ENCODE peak calls at places on chromosomes 2 and 18, in nine cellular contexts. One of them, this sample, is unnamed.

GRCh38 chr2:11921030-11921583 is 174.7 kb downstream of the LPIN1 start:
- DNase-seq in progenitor cell of endocrine pancreas: no peak
- DNase-seq in psoas muscle: no peak
- DNase-seq in fibroblast of mammary gland: no peak
- DNase-seq in prostate gland: no peak
- DNase-seq in esophagus muscularis mucosa: no peak
- DNase-seq in A549: no peak
- DNase-seq in HepG2: no peak
- DNase-seq in Panc1: no peak
- DNase-seq in this sample: no peak

GRCh38 chr2:177640423-177640822 is 247.8 kb downstream of the AGPS start:
- DNase-seq in fibroblast of mammary gland: no peak
- DNase-seq in esophagus muscularis mucosa: no peak
- DNase-seq in prostate gland: no peak
- DNase-seq in psoas muscle: no peak
- DNase-seq in HepG2: no peak
- DNase-seq in progenitor cell of endocrine pancreas: no peak
- DNase-seq in Panc1: no peak
- DNase-seq in A549: no peak
- DNase-seq in this sample: no peak

GRCh38 chr2:181174880-181175590 is 194.6 kb downstream of the UBE2E3 start:
- DNase-seq in HepG2: no peak
- DNase-seq in esophagus muscularis mucosa: no peak
- DNase-seq in progenitor cell of endocrine pancreas: no peak
- DNase-seq in A549: no peak
- DNase-seq in psoas muscle: no peak
- DNase-seq in fibroblast of mammary gland: peak; percentile 31
- DNase-seq in Panc1: no peak
- DNase-seq in prostate gland: no peak
- DNase-seq in this sample: no peak

GRCh38 chr2:189088566-189089225 is 90.9 kb downstream of the COL5A2 start:
- DNase-seq in Panc1: no peak
- DNase-seq in A549: no peak
- DNase-seq in psoas muscle: no peak
- DNase-seq in prostate gland: no peak
- DNase-seq in fibroblast of mammary gland: no peak
- DNase-seq in progenitor cell of endocrine pancreas: no peak
- DNase-seq in HepG2: no peak
- DNase-seq in esophagus muscularis mucosa: no peak
- DNase-seq in this sample: no peak

GRCh38 chr18:44852818-44853217 is 172.1 kb downstream of the SETBP1 start:
- DNase-seq in prostate gland: no peak
- DNase-seq in esophagus muscularis mucosa: no peak
- DNase-seq in HepG2: no peak
- DNase-seq in Panc1: no peak
- DNase-seq in A549: no peak
- DNase-seq in fibroblast of mammary gland: no peak
- DNase-seq in progenitor cell of endocrine pancreas: no peak
- DNase-seq in psoas muscle: no peak
- DNase-seq in this sample: no peak

GRCh38 chr2:66446178-66446860 is 11.4 kb downstream of the MEIS1 start:
- DNase-seq in Panc1: no peak
- DNase-seq in HepG2: no peak
- DNase-seq in psoas muscle: peak; percentile 72
- DNase-seq in A549: no peak
- DNase-seq in fibroblast of mammary gland: peak; percentile 76
- DNase-seq in esophagus muscularis mucosa: no peak
- DNase-seq in progenitor cell of endocrine pancreas: no peak
- DNase-seq in prostate gland: no peak
- DNase-seq in this sample: no peak

GRCh38 chr18:55221577-55221976 is 262.3 kb upstream of the CCDC68 start:
- DNase-seq in esophagus muscularis mucosa: no peak
- DNase-seq in prostate gland: no peak
- DNase-seq in progenitor cell of endocrine pancreas: no peak
- DNase-seq in fibroblast of mammary gland: no peak
- DNase-seq in psoas muscle: no peak
- DNase-seq in A549: no peak
- DNase-seq in Panc1: no peak
- DNase-seq in HepG2: no peak
- DNase-seq in this sample: no peak

GRCh38 chr2:52115750-52116149 is 1083.8 kb upstream of the NRXN1 start:
- DNase-seq in prostate gland: no peak
- DNase-seq in HepG2: no peak
- DNase-seq in progenitor cell of endocrine pancreas: no peak
- DNase-seq in psoas muscle: no peak
- DNase-seq in esophagus muscularis mucosa: no peak
- DNase-seq in A549: no peak
- DNase-seq in fibroblast of mammary gland: no peak
- DNase-seq in Panc1: no peak
- DNase-seq in this sample: no peak

GRCh38 chr2:156456616-156457015 is 20.4 kb downstream of the GPD2 start:
- DNase-seq in psoas muscle: no peak
- DNase-seq in prostate gland: no peak
- DNase-seq in A549: no peak
- DNase-seq in progenitor cell of endocrine pancreas: no peak
- DNase-seq in fibroblast of mammary gland: peak; percentile 92
- DNase-seq in HepG2: no peak
- DNase-seq in Panc1: no peak
- DNase-seq in esophagus muscularis mucosa: no peak
- DNase-seq in this sample: no peak

GRCh38 chr2:197952540-197953202 is 148.3 kb downstream of the PLCL1 start:
- DNase-seq in prostate gland: no peak
- DNase-seq in esophagus muscularis mucosa: no peak
- DNase-seq in psoas muscle: no peak
- DNase-seq in progenitor cell of endocrine pancreas: no peak
- DNase-seq in HepG2: no peak
- DNase-seq in A549: no peak
- DNase-seq in Panc1: no peak
- DNase-seq in fibroblast of mammary gland: peak; percentile 33
- DNase-seq in this sample: no peak

GRCh38 chr2:18455256-18455862 is 105.1 kb downstream of the RDH14 start:
- DNase-seq in Panc1: no peak
- DNase-seq in esophagus muscularis mucosa: no peak
- DNase-seq in progenitor cell of endocrine pancreas: peak; percentile 11
- DNase-seq in fibroblast of mammary gland: peak; percentile 93
- DNase-seq in HepG2: peak; percentile 13
- DNase-seq in prostate gland: no peak
- DNase-seq in psoas muscle: peak; percentile 59
- DNase-seq in A549: peak; percentile 5
- DNase-seq in this sample: no peak

GRCh38 chr2:73986085-73986680 is 1.5 kb downstream of the TET3 start:
- DNase-seq in prostate gland: no peak
- DNase-seq in fibroblast of mammary gland: no peak
- DNase-seq in progenitor cell of endocrine pancreas: no peak
- DNase-seq in psoas muscle: no peak
- DNase-seq in HepG2: no peak
- DNase-seq in Panc1: no peak
- DNase-seq in esophagus muscularis mucosa: no peak
- DNase-seq in A549: no peak
- DNase-seq in this sample: no peak

GRCh38 chr2:218022131-218022850 is 19.5 kb upstream of the TNS1 start:
- DNase-seq in esophagus muscularis mucosa: no peak
- DNase-seq in HepG2: no peak
- DNase-seq in A549: no peak
- DNase-seq in prostate gland: no peak
- DNase-seq in Panc1: no peak
- DNase-seq in progenitor cell of endocrine pancreas: no peak
- DNase-seq in psoas muscle: no peak
- DNase-seq in fibroblast of mammary gland: no peak
- DNase-seq in this sample: no peak

GRCh38 chr18:37484893-37485834 is 80.4 kb downstream of the CELF4 start:
- DNase-seq in Panc1: no peak
- DNase-seq in prostate gland: no peak
- DNase-seq in progenitor cell of endocrine pancreas: peak; percentile 39
- DNase-seq in psoas muscle: no peak
- DNase-seq in HepG2: no peak
- DNase-seq in fibroblast of mammary gland: peak; percentile 14
- DNase-seq in A549: peak; percentile 47
- DNase-seq in esophagus muscularis mucosa: no peak
- DNase-seq in this sample: peak; percentile 35

GRCh38 chr2:156435392-156435724 is 821 bp upstream of the GPD2 start:
- DNase-seq in esophagus muscularis mucosa: no peak
- DNase-seq in psoas muscle: no peak
- DNase-seq in progenitor cell of endocrine pancreas: no peak
- DNase-seq in Panc1: no peak
- DNase-seq in prostate gland: no peak
- DNase-seq in A549: no peak
- DNase-seq in fibroblast of mammary gland: no peak
- DNase-seq in HepG2: no peak
- DNase-seq in this sample: no peak

GRCh38 chr18:7325126-7325430 is 94.2 kb downstream of the LRRC30 start:
- DNase-seq in HepG2: no peak
- DNase-seq in fibroblast of mammary gland: no peak
- DNase-seq in Panc1: no peak
- DNase-seq in psoas muscle: no peak
- DNase-seq in A549: no peak
- DNase-seq in progenitor cell of endocrine pancreas: no peak
- DNase-seq in esophagus muscularis mucosa: no peak
- DNase-seq in prostate gland: no peak
- DNase-seq in this sample: no peak

GRCh38 chr2:23513881-23514793 is 129.2 kb downstream of the KLHL29 start:
- DNase-seq in fibroblast of mammary gland: no peak
- DNase-seq in progenitor cell of endocrine pancreas: no peak
- DNase-seq in A549: no peak
- DNase-seq in prostate gland: peak; percentile 38
- DNase-seq in HepG2: no peak
- DNase-seq in esophagus muscularis mucosa: no peak
- DNase-seq in Panc1: no peak
- DNase-seq in psoas muscle: no peak
- DNase-seq in this sample: no peak

GRCh38 chr2:188765522-188765921 is 208.7 kb upstream of the COL3A1 start:
- DNase-seq in esophagus muscularis mucosa: no peak
- DNase-seq in A549: peak; percentile 30
- DNase-seq in fibroblast of mammary gland: peak; percentile 61
- DNase-seq in HepG2: peak; percentile 15
- DNase-seq in psoas muscle: no peak
- DNase-seq in Panc1: no peak
- DNase-seq in prostate gland: no peak
- DNase-seq in progenitor cell of endocrine pancreas: no peak
- DNase-seq in this sample: no peak

GRCh38 chr2:241454837-241455485 is 53.4 kb downstream of the STK25 start:
- DNase-seq in prostate gland: no peak
- DNase-seq in psoas muscle: no peak
- DNase-seq in fibroblast of mammary gland: peak; percentile 17
- DNase-seq in progenitor cell of endocrine pancreas: no peak
- DNase-seq in Panc1: no peak
- DNase-seq in esophagus muscularis mucosa: no peak
- DNase-seq in HepG2: no peak
- DNase-seq in A549: no peak
- DNase-seq in this sample: no peak

GRCh38 chr18:55748227-55748738 is 160.3 kb upstream of the TCF4 start:
- DNase-seq in fibroblast of mammary gland: no peak
- DNase-seq in prostate gland: no peak
- DNase-seq in HepG2: no peak
- DNase-seq in A549: no peak
- DNase-seq in psoas muscle: no peak
- DNase-seq in progenitor cell of endocrine pancreas: no peak
- DNase-seq in Panc1: no peak
- DNase-seq in esophagus muscularis mucosa: no peak
- DNase-seq in this sample: no peak

GRCh38 chr2:231228974-231229373 is 30.5 kb downstream of the ARMC9 start:
- DNase-seq in A549: no peak
- DNase-seq in esophagus muscularis mucosa: no peak
- DNase-seq in fibroblast of mammary gland: no peak
- DNase-seq in HepG2: no peak
- DNase-seq in Panc1: no peak
- DNase-seq in psoas muscle: no peak
- DNase-seq in prostate gland: no peak
- DNase-seq in progenitor cell of endocrine pancreas: no peak
- DNase-seq in this sample: no peak

GRCh38 chr2:113861740-113862139 is 28.1 kb upstream of the ACTR3 start:
- DNase-seq in A549: no peak
- DNase-seq in psoas muscle: no peak
- DNase-seq in esophagus muscularis mucosa: no peak
- DNase-seq in HepG2: no peak
- DNase-seq in Panc1: no peak
- DNase-seq in progenitor cell of endocrine pancreas: no peak
- DNase-seq in fibroblast of mammary gland: no peak
- DNase-seq in prostate gland: no peak
- DNase-seq in this sample: no peak

GRCh38 chr2:31033032-31033431 is 105.2 kb downstream of the GALNT14 start:
- DNase-seq in prostate gland: no peak
- DNase-seq in HepG2: no peak
- DNase-seq in Panc1: no peak
- DNase-seq in A549: no peak
- DNase-seq in esophagus muscularis mucosa: no peak
- DNase-seq in progenitor cell of endocrine pancreas: no peak
- DNase-seq in psoas muscle: no peak
- DNase-seq in fibroblast of mammary gland: no peak
- DNase-seq in this sample: no peak
- TF ChIP-seq CTCF in prostate gland: no peak
- TF ChIP-seq CTCF in HepG2: no peak
- TF ChIP-seq CTCF in Panc1: no peak
- TF ChIP-seq CTCF in A549: no peak
- TF ChIP-seq CTCF in esophagus muscularis mucosa: no peak
- TF ChIP-seq CTCF in progenitor cell of endocrine pancreas: peak; percentile 8
- TF ChIP-seq CTCF in psoas muscle: no peak
- TF ChIP-seq CTCF in fibroblast of mammary gland: no peak
- TF ChIP-seq CTCF in this sample: no peak

GRCh38 chr2:201709747-201710146 is 11.3 kb upstream of the MPP4 start:
- DNase-seq in psoas muscle: no peak
- DNase-seq in prostate gland: no peak
- DNase-seq in fibroblast of mammary gland: no peak
- DNase-seq in HepG2: no peak
- DNase-seq in Panc1: no peak
- DNase-seq in A549: no peak
- DNase-seq in progenitor cell of endocrine pancreas: no peak
- DNase-seq in esophagus muscularis mucosa: no peak
- DNase-seq in this sample: no peak

GRCh38 chr2:201715459-201715858 is 17.0 kb upstream of the MPP4 start:
- DNase-seq in HepG2: peak; percentile 25
- DNase-seq in psoas muscle: no peak
- DNase-seq in esophagus muscularis mucosa: no peak
- DNase-seq in prostate gland: no peak
- DNase-seq in progenitor cell of endocrine pancreas: no peak
- DNase-seq in Panc1: no peak
- DNase-seq in A549: no peak
- DNase-seq in fibroblast of mammary gland: no peak
- DNase-seq in this sample: no peak
- TF ChIP-seq CTCF in HepG2: peak; percentile 74
- TF ChIP-seq CTCF in psoas muscle: no peak
- TF ChIP-seq CTCF in esophagus muscularis mucosa: no peak
- TF ChIP-seq CTCF in prostate gland: no peak
- TF ChIP-seq CTCF in progenitor cell of endocrine pancreas: peak; percentile 27
- TF ChIP-seq CTCF in Panc1: no peak
- TF ChIP-seq CTCF in A549: peak; percentile 5
- TF ChIP-seq CTCF in fibroblast of mammary gland: no peak
- TF ChIP-seq CTCF in this sample: no peak

GRCh38 chr2:150909613-150910012 is 352.1 kb downstream of the RBM43 start:
- DNase-seq in prostate gland: no peak
- DNase-seq in fibroblast of mammary gland: no peak
- DNase-seq in A549: peak; percentile 6
- DNase-seq in esophagus muscularis mucosa: no peak
- DNase-seq in psoas muscle: no peak
- DNase-seq in progenitor cell of endocrine pancreas: no peak
- DNase-seq in HepG2: no peak
- DNase-seq in Panc1: no peak
- DNase-seq in this sample: no peak
- TF ChIP-seq CTCF in prostate gland: peak; percentile 11
- TF ChIP-seq CTCF in fibroblast of mammary gland: peak; percentile 15
- TF ChIP-seq CTCF in A549: no peak
- TF ChIP-seq CTCF in esophagus muscularis mucosa: no peak
- TF ChIP-seq CTCF in psoas muscle: no peak
- TF ChIP-seq CTCF in progenitor cell of endocrine pancreas: peak; percentile 14
- TF ChIP-seq CTCF in HepG2: no peak
- TF ChIP-seq CTCF in Panc1: no peak
- TF ChIP-seq CTCF in this sample: no peak

GRCh38 chr18:74291771-74292540 is at the start of gene CYB5A:
- DNase-seq in A549: peak; percentile 95
- DNase-seq in progenitor cell of endocrine pancreas: peak; percentile 99
- DNase-seq in HepG2: peak; percentile 98
- DNase-seq in Panc1: peak; percentile 83
- DNase-seq in prostate gland: peak; percentile 98
- DNase-seq in fibroblast of mammary gland: peak; percentile 93
- DNase-seq in esophagus muscularis mucosa: peak; percentile 99
- DNase-seq in psoas muscle: peak; percentile 99
- DNase-seq in this sample: peak; percentile 100
- TF ChIP-seq CTCF in A549: no peak
- TF ChIP-seq CTCF in progenitor cell of endocrine pancreas: peak; percentile 7
- TF ChIP-seq CTCF in HepG2: peak; percentile 13
- TF ChIP-seq CTCF in Panc1: no peak
- TF ChIP-seq CTCF in prostate gland: no peak
- TF ChIP-seq CTCF in fibroblast of mammary gland: peak; percentile 1
- TF ChIP-seq CTCF in esophagus muscularis mucosa: peak; percentile 17
- TF ChIP-seq CTCF in psoas muscle: no peak
- TF ChIP-seq CTCF in this sample: no peak

This sample was measured in GM10248.